ENCODE peak calls at places on chromosomes 7 and 10, in five cellular contexts. Z, Y, V, A and B are unnamed samples.

GRCh38 chr7:137983308-137984008 is 18.4 kb downstream of the CREB3L2 start:
- DNase-seq in Z (no peak), Y (no peak), V (no peak), A (no peak), B (no peak)

GRCh38 chr10:48645600-48645999 is 39.1 kb upstream of the WDFY4 start:
- DNase-seq in Z (no peak), Y (no peak), V (no peak), A (no peak), B (no peak)

GRCh38 chr10:44383749-44384600 is 922 bp downstream of the CXCL12 start:
- DNase-seq in Z (no peak), Y (no peak), V (peak), A (peak), B (no peak)

GRCh38 chr10:9634466-9634865 is 1383.2 kb upstream of the CELF2 start:
- DNase-seq in Z (no peak), Y (no peak), V (peak), A (no peak), B (no peak)

GRCh38 chr7:111356941-111357340 is 205.4 kb downstream of the IMMP2L start:
- DNase-seq in Z (no peak), Y (no peak), V (no peak), A (no peak), B (no peak)

GRCh38 chr7:158083526-158084310 is 503.9 kb downstream of the PTPRN2 start:
- DNase-seq in Z (no peak), Y (no peak), V (no peak), A (no peak), B (no peak)

GRCh38 chr7:78165454-78165853 is 366.9 kb downstream of the PHTF2 start:
- DNase-seq in Z (no peak), Y (no peak), V (no peak), A (no peak), B (no peak)

GRCh38 chr7:95929710-95930295 is 157.4 kb downstream of the DYNC1I1 start:
- DNase-seq in Z (no peak), Y (no peak), V (no peak), A (no peak), B (no peak)

GRCh38 chr10:83625831-83626360 is 513.4 kb upstream of the GHITM start:
- DNase-seq in Z (no peak), Y (no peak), V (no peak), A (peak), B (no peak)

GRCh38 chr7:29915481-29916215 is 74.0 kb downstream of the SCRN1 start:
- DNase-seq in Z (no peak), Y (no peak), V (no peak), A (no peak), B (no peak)